ENCODE peak calls at places on chromosomes 6 and 20, in nine cellular contexts. M is GM13976; Y is neural crest cell; G is AG10803; A is NCI-H1092 treated with DMSO at 0.1 percent for 48 hours; X is endothelial cell; H is activated CD4-positive, alpha-beta T cell treated with anti-CD3 and anti-CD28 coated beads, Interleukin-2, amount 50 U/mL, for 4 hours; B is mucosa of descending colon; T is dorsolateral prefrontal cortex. U is an unnamed sample.

GRCh38 chr6:143974089-143974488 is 34.0 kb downstream of the PLAGL1 start:
- DNase-seq in M (no peak), Y (no peak), G (no peak), A (no peak), X (no peak), H (no peak), B (no peak), T (no peak), U (no peak)

GRCh38 chr20:2295886-2296544 is at the start of gene TGM3:
- DNase-seq in M (no peak), Y (no peak), G (no peak), A (no peak), X (no peak), H (no peak), B (no peak), T (no peak), U (no peak)

GRCh38 chr6:105936972-105937371 is 149.2 kb upstream of the PRDM1 start:
- DNase-seq in M (no peak), Y (no peak), G (no peak), A (no peak), X (no peak), H (no peak), B (no peak), T (no peak), U (no peak)

GRCh38 chr20:20083796-20084195 is 31.5 kb downstream of the CFAP61 start:
- DNase-seq in M (peak; percentile 41), Y (no peak), G (peak; percentile 20), A (peak; percentile 87), X (no peak), H (no peak), B (no peak), T (no peak), U (no peak)

GRCh38 chr6:106385530-106385929 is 25.0 kb downstream of the CRYBG1 start:
- DNase-seq in M (no peak), Y (no peak), G (no peak), A (no peak), X (no peak), H (no peak), B (no peak), T (no peak), U (no peak)

GRCh38 chr6:37906121-37906520 is 86.6 kb downstream of the ZFAND3 start:
- DNase-seq in M (no peak), Y (no peak), G (no peak), A (no peak), X (no peak), H (no peak), B (no peak), T (no peak), U (no peak)

GRCh38 chr20:53434662-53435061 is 159.0 kb downstream of the ZNF217 start:
- DNase-seq in M (no peak), Y (no peak), G (peak; percentile 15), A (peak; percentile 13), X (no peak), H (no peak), B (no peak), T (no peak), U (no peak)

GRCh38 chr6:47111685-47112084 is 69.6 kb upstream of the ADGRF1 start:
- DNase-seq in M (no peak), Y (no peak), G (peak; percentile 52), A (no peak), X (no peak), H (no peak), B (no peak), T (no peak), U (no peak)

GRCh38 chr20:57652865-57653545 is 32.8 kb upstream of the ZBP1 start:
- DNase-seq in M (peak; percentile 21), Y (no peak), G (no peak), A (no peak), X (peak; percentile 1), H (no peak), B (no peak), T (no peak), U (no peak)

GRCh38 chr20:12660918-12661317 is 347.9 kb upstream of the SPTLC3 start:
- DNase-seq in M (no peak), Y (peak; percentile 1), G (no peak), A (no peak), X (peak; percentile 34), H (no peak), B (no peak), T (no peak), U (no peak)

GRCh38 chr20:54172532-54172855 is 1.3 kb downstream of the CYP24A1 start:
- DNase-seq in M (no peak), Y (no peak), G (no peak), A (no peak), X (no peak), H (no peak), B (no peak), T (no peak), U (no peak)

GRCh38 chr6:45132059-45132458 is 196.1 kb upstream of the RUNX2 start:
- DNase-seq in M (no peak), Y (no peak), G (peak; percentile 35), A (no peak), X (no peak), H (no peak), B (no peak), T (no peak), U (no peak)

GRCh38 chr6:81623106-81623834 is 129.2 kb downstream of the TENT5A start:
- DNase-seq in M (no peak), Y (no peak), G (no peak), A (no peak), X (no peak), H (no peak), B (no peak), T (no peak), U (no peak)

GRCh38 chr6:142845624-142846458 is 99.1 kb downstream of the HIVEP2 start:
- DNase-seq in M (no peak), Y (peak; percentile 45), G (peak; percentile 71), A (peak; percentile 2), X (peak; percentile 71), H (no peak), B (peak; percentile 92), T (peak; percentile 78), U (no peak)

GRCh38 chr20:47198254-47198671 is 158.2 kb downstream of the ZMYND8 start:
- DNase-seq in M (peak; percentile 59), Y (no peak), G (no peak), A (no peak), X (no peak), H (no peak), B (no peak), T (no peak), U (no peak)

GRCh38 chr20:13995086-13995665 is at the start of gene MACROD2:
- DNase-seq in M (peak; percentile 34), Y (peak; percentile 92), G (peak; percentile 92), A (peak; percentile 93), X (peak; percentile 99), H (no peak), B (peak; percentile 94), T (peak; percentile 89), U (no peak)

GRCh38 chr6:5457983-5458683 is 196.8 kb downstream of the FARS2 start:
- DNase-seq in M (no peak), Y (no peak), G (no peak), A (peak; percentile 76), X (no peak), H (no peak), B (no peak), T (no peak), U (no peak)

GRCh38 chr20:6058684-6059295 is 4.9 kb upstream of the LRRN4 start:
- DNase-seq in M (no peak), Y (no peak), G (no peak), A (peak; percentile 33), X (no peak), H (no peak), B (no peak), T (no peak), U (no peak)

GRCh38 chr6:107704377-107705013 is 119.6 kb downstream of the SCML4 start:
- DNase-seq in M (peak; percentile 53), Y (peak; percentile 66), G (peak; percentile 44), A (peak; percentile 7), X (peak; percentile 46), H (no peak), B (no peak), T (no peak), U (no peak)

GRCh38 chr6:13872681-13873080 is 52.1 kb upstream of the RNF182 start:
- DNase-seq in M (no peak), Y (no peak), G (no peak), A (no peak), X (no peak), H (no peak), B (no peak), T (no peak), U (no peak)

GRCh38 chr20:31842471-31843157 is 2.8 kb downstream of the FOXS1 start:
- DNase-seq in M (no peak), Y (no peak), G (peak; percentile 58), A (no peak), X (no peak), H (no peak), B (no peak), T (no peak), U (no peak)

GRCh38 chr6:108562503-108562993 is 1.8 kb downstream of the FOXO3 start:
- DNase-seq in M (no peak), Y (peak; percentile 23), G (peak; percentile 67), A (no peak), X (peak; percentile 63), H (no peak), B (peak; percentile 68), T (peak; percentile 69), U (no peak)

GRCh38 chr6:167769408-167770190 is 57.1 kb upstream of the AFDN start:
- DNase-seq in M (no peak), Y (no peak), G (no peak), A (no peak), X (no peak), H (no peak), B (no peak), T (no peak), U (no peak)

GRCh38 chr20:38116409-38117165 is 48.5 kb downstream of the TGM2 start:
- DNase-seq in M (no peak), Y (no peak), G (no peak), A (no peak), X (no peak), H (no peak), B (no peak), T (no peak), U (no peak)

GRCh38 chr6:169789146-169789943 is 37.9 kb downstream of the ERMARD start:
- DNase-seq in M (no peak), Y (no peak), G (no peak), A (no peak), X (no peak), H (no peak), B (no peak), T (no peak), U (no peak)

GRCh38 chr20:63224272-63225081 is 8.5 kb upstream of the YTHDF1 start:
- DNase-seq in M (no peak), Y (no peak), G (peak; percentile 28), A (peak; percentile 82), X (no peak), H (no peak), B (peak; percentile 52), T (no peak), U (no peak)

GRCh38 chr6:158567152-158567551 is 7.3 kb downstream of the TMEM181 start:
- DNase-seq in M (no peak), Y (no peak), G (no peak), A (no peak), X (no peak), H (no peak), B (no peak), T (no peak), U (no peak)

GRCh38 chr20:36461600-36462439 is 79.5 kb upstream of the MYL9 start:
- DNase-seq in M (peak; percentile 57), Y (peak; percentile 42), G (peak; percentile 59), A (peak; percentile 40), X (peak; percentile 60), H (peak; percentile 22), B (peak; percentile 81), T (peak; percentile 63), U (peak; percentile 30)

GRCh38 chr20:54138427-54138826 is 35.4 kb downstream of the CYP24A1 start:
- DNase-seq in M (no peak), Y (no peak), G (no peak), A (no peak), X (no peak), H (no peak), B (no peak), T (no peak), U (no peak)

GRCh38 chr6:163085426-163085825 is 329.1 kb upstream of the QKI start:
- DNase-seq in M (no peak), Y (no peak), G (no peak), A (no peak), X (no peak), H (no peak), B (no peak), T (no peak), U (no peak)

GRCh38 chr20:18645851-18646250 is 58.0 kb downstream of the DTD1 start:
- DNase-seq in M (no peak), Y (no peak), G (peak; percentile 17), A (no peak), X (no peak), H (no peak), B (no peak), T (no peak), U (no peak)

U was measured in activated B cell treated with CpG ODN at 0.5 μM for 24 hours.